ENCODE peak calls at places on chromosomes 12 and 14, in nine cellular contexts. W is right atrium auricular region, V is brain microvascular endothelial cell, F is H7, S is lower lobe of right lung, G is uterus, N is MG63, P is body of pancreas, Q is hepatocyte. Z is an unnamed sample.

GRCh38 chr12:21305666-21306065 is 29.1 kb downstream of the SLCO1A2 start:
- DNase-seq in S (no peak), V (peak; percentile 9), F (no peak), N (no peak), P (no peak), W (no peak), Q (no peak), G (no peak), Z (no peak)

GRCh38 chr12:101773560-101774206 is 34.4 kb upstream of the SYCP3 start:
- DNase-seq in P (peak; percentile 66), W (peak; percentile 72), V (peak; percentile 56), F (peak; percentile 71), S (peak; percentile 51), N (peak; percentile 23), Q (peak; percentile 74), G (peak; percentile 59), Z (peak; percentile 86)

GRCh38 chr12:98156697-98157096 is 358.7 kb upstream of the TMPO start:
- DNase-seq in V (no peak), N (no peak), S (no peak), Q (no peak), P (no peak), G (no peak), W (no peak), F (no peak), Z (no peak)

GRCh38 chr12:57242691-57243454 is 8.1 kb downstream of the STAC3 start:
- DNase-seq in P (peak; percentile 65), F (peak; percentile 97), W (no peak), Q (peak; percentile 82), V (no peak), S (no peak), G (no peak), N (no peak), Z (peak; percentile 99)

GRCh38 chr12:64459388-64460024 is 7.6 kb downstream of the TBK1 start:
- DNase-seq in G (no peak), P (no peak), N (no peak), Q (no peak), W (no peak), S (no peak), V (no peak), F (no peak), Z (no peak)

GRCh38 chr14:89952581-89952980 is 1.9 kb downstream of the EFCAB11 start:
- DNase-seq in F (no peak), Q (no peak), N (no peak), W (no peak), V (no peak), G (no peak), S (no peak), P (no peak), Z (no peak)

GRCh38 chr12:120007272-120007671 is 18.2 kb downstream of the BICDL1 start:
- DNase-seq in F (no peak), Q (no peak), W (no peak), S (no peak), V (no peak), N (no peak), G (no peak), P (no peak), Z (no peak)

GRCh38 chr12:103548622-103549601 is 38.2 kb upstream of the STAB2 start:
- DNase-seq in V (peak; percentile 58), P (peak; percentile 69), W (peak; percentile 67), G (peak; percentile 46), S (no peak), Q (peak; percentile 75), N (peak; percentile 42), F (peak; percentile 34), Z (peak; percentile 94)

GRCh38 chr12:119296535-119296934 is 38.0 kb upstream of the CCDC60 start:
- DNase-seq in N (no peak), F (no peak), V (no peak), S (no peak), Q (peak; percentile 61), P (no peak), G (no peak), W (no peak), Z (no peak)

DNA sequence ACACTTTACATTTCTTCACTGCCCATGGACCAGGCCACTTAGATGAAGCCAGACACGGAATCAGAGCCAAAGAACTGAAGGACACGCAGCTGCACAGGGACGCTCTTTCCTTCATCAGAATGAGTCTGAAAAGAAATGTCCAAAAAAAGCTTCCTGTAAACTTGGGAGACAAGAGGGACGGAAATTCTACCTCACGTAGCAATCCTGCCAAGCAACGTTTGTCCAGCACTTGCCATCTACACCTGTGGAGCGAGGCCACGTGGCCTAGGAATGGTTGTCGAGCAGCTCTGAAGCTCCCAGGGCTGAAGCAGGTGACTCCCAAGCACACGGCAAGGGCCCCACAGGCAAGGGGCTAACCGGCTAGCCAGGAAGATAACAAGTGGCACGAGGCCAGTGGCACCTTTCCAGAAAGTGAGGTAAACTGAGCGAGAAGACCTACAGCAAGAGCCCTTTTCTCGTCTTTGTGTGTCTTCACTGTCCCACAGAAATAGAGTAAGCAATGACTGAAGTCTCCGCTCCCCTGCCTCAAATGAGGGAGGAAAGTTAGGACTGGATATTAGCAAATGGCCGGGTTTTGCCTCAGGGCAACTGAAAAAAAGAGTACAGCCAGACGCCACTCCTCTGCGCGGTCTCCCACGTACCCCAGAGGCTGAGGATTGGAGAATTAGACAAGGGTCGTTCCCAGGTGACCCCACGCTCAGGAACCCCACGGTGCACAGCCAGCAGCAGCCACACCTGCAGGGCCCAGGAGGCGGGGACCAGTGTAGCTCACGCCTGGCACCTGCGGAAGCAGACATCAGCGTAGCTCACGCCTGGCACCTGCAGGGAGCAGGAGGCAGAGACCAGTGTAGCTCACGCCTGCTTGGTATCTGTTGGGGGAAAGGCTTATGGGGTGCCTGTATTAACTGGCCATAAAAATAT is 7.7 kb downstream of the ZNF605 start:
- DNase-seq in F (no peak), S (no peak), Q (no peak), P (no peak), N (no peak), G (no peak), V (no peak), W (no peak), Z (peak; percentile 32)
- H3K36me3 ChIP-seq in F (no peaks in the 10 kb centered on the region), S (peaks cover 38% of the 10 kb centered on the region), Q (no peaks in the 10 kb centered on the region), P (peaks cover 13% of the 10 kb centered on the region), N (peaks cover 58% of the 10 kb centered on the region), G (no peaks in the 10 kb centered on the region), V (peaks cover 36% of the 10 kb centered on the region), W (peaks cover 46% of the 10 kb centered on the region), Z (peaks cover 49% of the 10 kb centered on the region)

GRCh38 chr14:104880584-104881210 is 15.6 kb downstream of the CEP170B start:
- DNase-seq in S (no peak), V (no peak), G (no peak), Q (no peak), P (no peak), W (no peak), N (no peak), F (peak; percentile 26), Z (no peak)
- H3K36me3 ChIP-seq in S (peaks cover 37% of the 10 kb centered on the region), V (peaks cover 23% of the 10 kb centered on the region), G (no peaks in the 10 kb centered on the region), Q (no peaks in the 10 kb centered on the region), P (peaks cover 6% of the 10 kb centered on the region), W (peaks cover 20% of the 10 kb centered on the region), N (peaks cover 3% of the 10 kb centered on the region), F (peaks cover 5% of the 10 kb centered on the region), Z (peaks cover 26% of the 10 kb centered on the region)

GRCh38 chr12:19739195-19739776 is 300.0 kb downstream of the AEBP2 start:
- DNase-seq in Q (peak; percentile 75), N (no peak), F (peak; percentile 56), V (peak; percentile 63), S (no peak), W (no peak), G (peak; percentile 54), P (peak; percentile 68), Z (peak; percentile 63)

GRCh38 chr12:19744760-19745218 is 305.5 kb downstream of the AEBP2 start:
- DNase-seq in G (no peak), S (no peak), W (no peak), V (peak; percentile 32), N (no peak), P (no peak), Q (no peak), F (no peak), Z (no peak)

GRCh38 chr12:19737019-19737418 is 297.7 kb downstream of the AEBP2 start:
- DNase-seq in G (no peak), N (no peak), Q (no peak), F (no peak), V (no peak), W (no peak), P (no peak), S (no peak), Z (no peak)

GRCh38 chr12:19741132-19741489 is 301.8 kb downstream of the AEBP2 start:
- DNase-seq in W (no peak), F (no peak), N (no peak), P (no peak), S (no peak), V (no peak), G (no peak), Q (no peak), Z (no peak)

GRCh38 chr12:19740472-19741131 is 301.3 kb downstream of the AEBP2 start:
- DNase-seq in G (no peak), S (no peak), F (no peak), Q (no peak), N (no peak), V (no peak), W (no peak), P (no peak), Z (no peak)
- H3K36me3 ChIP-seq in G (no peaks in the 10 kb centered on the region), S (no peaks in the 10 kb centered on the region), F (no peaks in the 10 kb centered on the region), Q (no peaks in the 10 kb centered on the region), N (no peaks in the 10 kb centered on the region), V (no peaks in the 10 kb centered on the region), W (no peaks in the 10 kb centered on the region), P (no peaks in the 10 kb centered on the region), Z (no peaks in the 10 kb centered on the region)

GRCh38 chr14:104707629-104708595 is 16.1 kb upstream of the ADSS1 start:
- DNase-seq in Q (no peak), F (peak; percentile 83), P (no peak), V (no peak), W (no peak), G (no peak), N (no peak), S (no peak), Z (peak; percentile 59)

GRCh38 chr14:104703269-104703668 is 13.9 kb downstream of the INF2 start:
- DNase-seq in F (no peak), W (no peak), V (no peak), G (no peak), Q (no peak), N (no peak), P (no peak), S (no peak), Z (no peak)

GRCh38 chr14:104706733-104707628 is 17.0 kb upstream of the ADSS1 start:
- DNase-seq in V (no peak), Q (no peak), W (no peak), G (no peak), F (peak; percentile 87), N (no peak), P (no peak), S (no peak), Z (peak; percentile 59)

GRCh38 chr14:104704252-104704651 is 14.8 kb downstream of the INF2 start:
- DNase-seq in P (no peak), F (no peak), G (no peak), Q (no peak), N (no peak), V (no peak), W (no peak), S (no peak), Z (no peak)

DNA sequence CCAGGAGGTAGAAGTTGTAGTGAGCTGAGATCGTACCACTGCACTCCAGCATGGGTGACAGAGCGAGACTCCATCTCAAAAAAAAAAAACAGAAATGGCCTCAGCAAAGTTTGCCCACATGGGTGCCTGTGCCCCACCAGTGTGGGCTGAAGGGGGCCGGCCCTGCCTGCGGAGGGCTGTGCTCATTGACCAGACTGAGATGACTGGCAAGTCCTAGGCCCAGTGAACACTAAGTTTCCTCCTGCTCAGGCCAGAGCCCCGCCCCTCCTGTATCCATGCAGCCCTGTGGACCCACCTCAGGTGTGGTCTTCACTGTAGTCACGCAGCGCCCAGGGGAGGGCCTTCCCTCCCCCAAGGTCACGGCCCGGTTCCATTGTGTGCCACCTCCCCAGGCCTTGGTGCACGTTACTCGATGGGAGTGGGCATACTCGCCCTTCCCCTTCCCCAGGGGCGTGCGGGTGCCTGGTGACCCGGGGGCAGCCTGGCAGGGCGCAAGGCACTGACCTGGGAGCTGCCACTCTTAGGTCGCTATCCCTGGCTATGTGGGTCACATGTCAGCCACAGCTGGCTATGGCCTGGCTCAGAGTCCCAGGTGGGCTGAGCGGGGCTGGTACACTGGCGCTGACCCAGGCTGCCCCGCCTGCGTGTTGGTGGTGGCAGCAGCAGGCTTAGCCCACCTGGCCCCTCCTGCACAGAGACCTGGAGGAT is 16.1 kb downstream of the INF2 start:
- DNase-seq in S (no peak), N (no peak), Q (no peak), V (no peak), F (no peak), G (no peak), P (no peak), W (no peak), Z (no peak)
- H3K36me3 ChIP-seq in S (peaks cover 70% of the 10 kb centered on the region), N (peaks cover 2% of the 10 kb centered on the region), Q (no peaks in the 10 kb centered on the region), V (peaks cover 59% of the 10 kb centered on the region), F (peaks cover 17% of the 10 kb centered on the region), G (no peaks in the 10 kb centered on the region), P (peaks cover 1% of the 10 kb centered on the region), W (peaks cover 26% of the 10 kb centered on the region), Z (peaks cover 32% of the 10 kb centered on the region)

Z was measured in endodermal cell.